ENCODE peak calls at places on chromosomes 7 and 10, in ten cellular contexts. N is stimulated activated CD8-positive, alpha-beta memory T cell treated with anti-CD3 and anti-CD28 coated beads, Interleukin-2, amount 100 ng/mL, for 48 hours; I is tibial nerve; W is fibroblast of mammary gland; H is transverse colon; P is astrocyte; U is activated CD8-positive, alpha-beta memory T cell treated with anti-CD3 and anti-CD28 coated beads, Interleukin-2, amount 10 ng/mL, durations not matched to agents 7 days and 5 days; G is LHCN-M2; J is neural progenitor cell; Y is activated CD8-positive, alpha-beta T cell treated with anti-CD3 and anti-CD28 coated beads, Interleukin-2, amount 10 ng/mL, durations not matched to agents 7 days and 5 days. X is an unnamed sample.

GRCh38 chr7:2862831-2863361 is 18.8 kb upstream of the GNA12 start:
- DNase-seq in Y (peak; percentile 74), U (peak; percentile 73), J (no peak), I (no peak), N (no peak), H (no peak), P (peak; percentile 93), W (no peak), G (no peak), X (peak; percentile 81)

GRCh38 chr10:83458611-83459010 is 680.7 kb upstream of the GHITM start:
- DNase-seq in J (no peak), N (no peak), W (no peak), P (no peak), U (no peak), I (no peak), G (no peak), H (no peak), Y (no peak), X (no peak)

GRCh38 chr7:151896486-151896885 is 19.6 kb upstream of the PRKAG2 start:
- DNase-seq in N (no peak), I (no peak), W (no peak), Y (no peak), U (no peak), G (no peak), J (no peak), H (no peak), P (no peak), X (no peak)

GRCh38 chr7:102387064-102387463 is 9.1 kb upstream of the PRKRIP1 start:
- DNase-seq in Y (no peak), I (no peak), N (no peak), H (no peak), W (no peak), P (no peak), J (no peak), G (no peak), U (no peak), X (no peak)

GRCh38 chr7:25642849-25643248 is 414.6 kb upstream of the NPVF start:
- DNase-seq in H (no peak), J (no peak), P (no peak), Y (no peak), N (no peak), I (no peak), U (no peak), W (peak; percentile 2), G (no peak), X (no peak)

GRCh38 chr10:110841767-110842267 is 29.9 kb upstream of the PDCD4 start:
- DNase-seq in Y (no peak), N (no peak), J (no peak), P (no peak), G (no peak), I (no peak), H (peak; percentile 69), U (no peak), W (no peak), X (no peak)

GRCh38 chr10:84706875-84707274 is 378.5 kb downstream of the CCSER2 start:
- DNase-seq in J (no peak), N (no peak), H (no peak), G (no peak), U (no peak), I (no peak), W (no peak), Y (no peak), P (no peak), X (no peak)

GRCh38 chr10:83212632-83213349 is 926.5 kb upstream of the GHITM start:
- DNase-seq in Y (no peak), G (no peak), P (peak; percentile 93), I (no peak), H (no peak), N (no peak), J (no peak), U (no peak), W (peak; percentile 40), X (no peak)

GRCh38 chr10:69739561-69739960 is 62.1 kb upstream of the COL13A1 start:
- DNase-seq in H (no peak), P (no peak), J (no peak), I (no peak), W (no peak), U (no peak), N (no peak), Y (no peak), G (no peak), X (no peak)

GRCh38 chr7:63112764-63113712 is 885.6 kb upstream of the ZNF722 start:
- DNase-seq in G (no peak), N (no peak), I (no peak), H (no peak), J (no peak), W (no peak), Y (no peak), U (no peak), P (no peak), X (no peak)

GRCh38 chr10:26491934-26492333 is 53.8 kb downstream of the APBB1IP start:
- DNase-seq in I (no peak), J (no peak), U (no peak), N (no peak), P (no peak), G (no peak), H (no peak), W (peak; percentile 53), Y (no peak), X (no peak)

GRCh38 chr7:151595702-151596340 is 76.1 kb upstream of the RHEB start:
- DNase-seq in G (no peak), I (no peak), Y (no peak), U (no peak), W (no peak), H (no peak), J (no peak), N (no peak), P (no peak), X (no peak)

GRCh38 chr10:48705407-48705938 is 20.8 kb downstream of the WDFY4 start:
- DNase-seq in H (no peak), J (no peak), P (no peak), G (no peak), W (no peak), Y (no peak), U (no peak), N (no peak), I (no peak), X (no peak)

GRCh38 chr7:133344275-133344674 is 91.4 kb downstream of the EXOC4 start:
- DNase-seq in U (no peak), G (peak; percentile 41), P (no peak), Y (no peak), J (no peak), H (no peak), N (no peak), W (peak; percentile 32), I (no peak), X (peak; percentile 32)

GRCh38 chr10:85542936-85543730 is 823.5 kb downstream of the GRID1 start:
- DNase-seq in P (no peak), W (no peak), I (no peak), J (peak; percentile 33), N (no peak), H (no peak), G (no peak), U (no peak), Y (no peak), X (no peak)

GRCh38 chr10:77160679-77161078 is 476.9 kb downstream of the KCNMA1 start:
- DNase-seq in J (no peak), U (no peak), G (peak; percentile 99), Y (no peak), H (no peak), I (no peak), N (no peak), W (peak; percentile 98), P (peak; percentile 97), X (peak; percentile 65)

GRCh38 chr7:126700807-126701604 is 551.7 kb downstream of the GRM8 start:
- DNase-seq in J (peak; percentile 20), N (peak; percentile 49), G (peak; percentile 97), W (peak; percentile 96), U (peak; percentile 90), H (peak; percentile 16), Y (peak; percentile 65), P (peak; percentile 96), I (no peak), X (peak; percentile 91)

GRCh38 chr7:50156163-50156562 is 63.1 kb upstream of the ZPBP start:
- DNase-seq in U (no peak), P (no peak), Y (no peak), J (no peak), I (no peak), N (no peak), G (no peak), H (no peak), W (no peak), X (no peak)

GRCh38 chr10:44973323-44974081 is 5.1 kb downstream of the DEPP1 start:
- DNase-seq in P (no peak), Y (no peak), I (peak; percentile 12), W (no peak), J (no peak), N (no peak), G (no peak), U (no peak), H (no peak), X (no peak)